ENCODE peak calls at places on chromosomes 7 and 10, in ten cellular contexts. B, Q, R, J, F, G, W, P, M and C are unnamed samples.

GRCh38 chr10:89550509-89550908 is 15.1 kb upstream of the SLC16A12 start:
- DNase-seq in M (no peak), R (peak; percentile 70), J (no peak), G (no peak), Q (peak; percentile 18), F (peak; percentile 59), P (peak; percentile 57), B (no peak), W (peak; percentile 6), C (no peak)

GRCh38 chr10:88707429-88708110 is 1.5 kb downstream of the LIPK start:
- DNase-seq in M (no peak), P (peak; percentile 81), R (peak; percentile 52), W (peak; percentile 36), F (peak; percentile 46), Q (peak; percentile 89), J (no peak), G (no peak), B (peak; percentile 88), C (peak; percentile 84)

GRCh38 chr7:55050286-55050685 is 31.5 kb downstream of the EGFR start:
- DNase-seq in R (no peak), M (no peak), J (no peak), P (no peak), W (peak; percentile 32), Q (no peak), F (no peak), B (no peak), G (no peak), C (no peak)

GRCh38 chr7:133958822-133959221 is 168.3 kb upstream of the LRGUK start:
- DNase-seq in F (no peak), R (no peak), Q (no peak), P (no peak), W (no peak), B (no peak), M (no peak), G (no peak), J (no peak), C (no peak)

GRCh38 chr10:13087986-13088618 is 11.9 kb upstream of the OPTN start:
- DNase-seq in F (peak; percentile 69), P (peak; percentile 90), Q (peak; percentile 76), B (peak; percentile 81), M (no peak), J (no peak), W (peak; percentile 63), R (peak; percentile 79), G (peak; percentile 38), C (peak; percentile 64)

GRCh38 chr7:97006146-97006950 is 995 bp downstream of the DLX6 start:
- DNase-seq in G (peak; percentile 36), M (no peak), F (peak; percentile 16), P (peak; percentile 1), W (no peak), J (peak; percentile 79), Q (peak; percentile 23), R (no peak), B (peak; percentile 22), C (no peak)

GRCh38 chr7:74587435-74588126 is 69.9 kb upstream of the GTF2I start:
- DNase-seq in F (peak; percentile 94), R (peak; percentile 92), M (peak; percentile 80), B (peak; percentile 95), J (peak; percentile 90), Q (peak; percentile 91), P (peak; percentile 89), W (peak; percentile 85), G (peak; percentile 96), C (peak; percentile 90)

GRCh38 chr7:43119371-43120069 is 7.1 kb downstream of the HECW1 start:
- DNase-seq in R (peak; percentile 77), F (peak; percentile 78), M (no peak), B (peak; percentile 72), J (no peak), P (peak; percentile 90), Q (peak; percentile 91), G (no peak), W (peak; percentile 90), C (peak; percentile 70)

GRCh38 chr7:88458931-88459330 is 152.2 kb upstream of the STEAP4 start:
- DNase-seq in W (no peak), B (no peak), F (no peak), Q (no peak), P (no peak), M (no peak), G (no peak), J (no peak), R (no peak), C (no peak)

GRCh38 chr7:106064329-106064728 is 47.8 kb downstream of the SYPL1 start:
- DNase-seq in R (no peak), G (no peak), J (no peak), F (no peak), W (no peak), B (no peak), P (no peak), M (peak; percentile 78), Q (no peak), C (no peak)
- H3K4me3 ChIP-seq in R (no peak overlapping the region), G (no peak overlapping the region), J (no peak overlapping the region), F (no peak overlapping the region), W (no peak overlapping the region), B (no peak overlapping the region), P (no peak overlapping the region), M (no peak overlapping the region), Q (no peak overlapping the region), C (no peak overlapping the region)

DNA sequence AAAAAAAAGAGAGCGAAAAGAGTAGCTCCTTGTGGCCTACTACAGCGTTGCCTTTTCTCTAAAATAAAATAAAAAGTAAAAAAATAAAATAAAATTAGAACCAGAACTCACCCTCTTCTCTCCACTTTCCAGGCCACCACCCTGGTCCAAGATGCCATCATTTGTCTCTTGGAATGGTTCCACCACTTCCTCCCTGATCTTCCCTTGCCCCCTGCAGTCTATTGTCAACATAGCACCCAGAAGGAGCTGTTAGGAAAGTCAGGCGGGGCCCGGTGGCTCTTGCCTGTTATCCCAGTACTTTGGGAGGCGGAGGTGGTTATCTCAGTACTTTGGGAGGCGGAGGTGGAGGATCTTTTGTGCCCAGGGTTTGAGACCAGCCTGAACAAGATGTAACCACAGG is 7.6 kb upstream of the GRID2IP start:
- DNase-seq in Q (peak; percentile 25), B (peak; percentile 34), G (peak; percentile 87), W (peak; percentile 54), J (no peak), F (peak; percentile 47), M (no peak), R (peak; percentile 18), P (peak; percentile 21), C (no peak)
- TF ChIP-seq CTCF in Q (peak; percentile 53), B (peak; percentile 54), G (peak; percentile 46), W (peak; percentile 49), J (peak; percentile 22), F (peak; percentile 47), M (peak; percentile 17), R (peak; percentile 65), P (peak; percentile 27), C (peak; percentile 15)

GRCh38 chr10:61942997-61943457 is 41.5 kb downstream of the ARID5B start:
- DNase-seq in M (no peak), J (no peak), R (peak; percentile 25), P (peak; percentile 54), W (peak; percentile 73), Q (peak; percentile 77), B (peak; percentile 73), G (no peak), F (peak; percentile 83), C (peak; percentile 55)

GRCh38 chr10:61939575-61940301 is 38.2 kb downstream of the ARID5B start:
- DNase-seq in F (peak; percentile 76), G (no peak), P (peak; percentile 90), B (peak; percentile 89), W (peak; percentile 78), M (no peak), R (peak; percentile 46), Q (peak; percentile 87), J (no peak), C (peak; percentile 80)

GRCh38 chr10:61941202-61941651 is 39.7 kb downstream of the ARID5B start:
- DNase-seq in J (no peak), W (no peak), B (no peak), R (no peak), M (no peak), Q (no peak), G (no peak), F (no peak), P (no peak), C (no peak)

GRCh38 chr10:61944445-61945123 is 43.1 kb downstream of the ARID5B start:
- DNase-seq in M (no peak), R (no peak), J (no peak), F (no peak), P (no peak), Q (no peak), W (no peak), G (no peak), B (no peak), C (no peak)

DNA sequence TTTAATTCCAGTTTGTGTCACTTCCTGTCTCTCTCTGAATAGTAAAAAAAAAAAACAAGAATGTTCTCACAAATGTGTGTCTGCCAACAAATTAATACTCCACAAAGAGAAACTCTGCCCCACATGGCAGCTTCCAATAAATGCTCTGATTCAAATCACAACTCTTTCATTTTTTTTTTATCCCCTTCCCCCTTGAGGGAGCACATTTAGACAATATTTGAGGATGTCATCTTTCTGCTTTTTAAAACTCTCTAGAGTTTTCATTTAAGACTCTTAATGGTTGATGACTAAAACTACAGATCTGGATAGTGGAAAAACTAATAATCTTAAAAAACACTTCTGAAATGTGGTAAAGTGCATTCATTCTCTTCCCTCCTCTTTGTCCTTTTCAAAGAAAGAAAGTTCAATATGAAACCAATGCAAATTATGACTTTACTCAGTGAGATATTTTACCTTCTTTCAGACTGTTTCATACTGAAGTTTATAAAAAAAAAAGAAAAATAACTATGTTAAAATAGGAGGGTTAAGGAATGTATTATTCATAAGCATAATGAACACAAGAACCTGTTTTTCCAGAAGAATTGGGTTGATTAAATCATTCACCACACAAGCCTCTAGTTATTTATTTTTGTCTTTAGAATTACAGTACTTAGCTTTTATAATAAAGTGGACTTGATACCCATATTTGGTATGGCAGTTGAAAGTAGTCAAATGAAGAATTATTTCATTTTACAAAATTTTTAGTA is 42.4 kb downstream of the ARID5B start:
- DNase-seq in J (no peak), M (no peak), R (peak; percentile 37), W (peak; percentile 71), G (no peak), Q (peak; percentile 77), F (peak; percentile 83), B (peak; percentile 48), P (peak; percentile 53), C (peak; percentile 73)
- H3K4me3 ChIP-seq in J (peak overlapping the region; percentile 16), M (no peak overlapping the region), R (no peak overlapping the region), W (no peak overlapping the region), G (no peak overlapping the region), Q (no peak overlapping the region), F (peak overlapping the region; percentile 43), B (no peak overlapping the region), P (no peak overlapping the region), C (no peak overlapping the region)

GRCh38 chr7:101321491-101322401 is at the start of gene IFT22:
- DNase-seq in J (peak; percentile 95), F (peak; percentile 88), Q (peak; percentile 89), B (peak; percentile 92), M (peak; percentile 97), G (peak; percentile 86), W (peak; percentile 89), P (peak; percentile 85), R (peak; percentile 83), C (peak; percentile 86)
- TF ChIP-seq CTCF in J (no peak), F (peak; percentile 30), Q (peak; percentile 56), B (peak; percentile 41), M (no peak), G (peak; percentile 65), W (peak; percentile 54), P (peak; percentile 36), R (peak; percentile 62), C (peak; percentile 55)